ENCODE peak calls at places on chromosomes 16 and 17, in seven cellular contexts. I is AG09319; U is breast epithelium; K is A549; T is stimulated activated CD4-positive, alpha-beta T cell treated with anti-CD3 and anti-CD28 coated beads, Interleukin-2, amount 100 ng/mL, for 4 hours; M is aorta; G is activated gamma-delta T cell treated with anti-CD3 and anti-CD28 coated beads, Interleukin-2, amount 50 U/mL, for 16 hours. X is an unnamed sample.

GRCh38 chr17:73998246-73999220 is 204.9 kb upstream of the RPL38 start:
- DNase-seq in M (no peak), G (peak), T (peak), K (peak), U (peak), I (no peak), X (no peak)

GRCh38 chr17:82450357-82451106 is at the start of gene CYBC1:
- DNase-seq in M (peak), I (peak), T (peak), G (peak), K (peak), U (peak), X (peak)

GRCh38 chr16:30760160-30760559 is 1.7 kb downstream of the CFAP119 start:
- DNase-seq in M (peak), G (no peak), I (no peak), K (no peak), T (no peak), U (no peak), X (no peak)

GRCh38 chr17:42459256-42459982 is 741 bp downstream of the ATP6V0A1 start:
- DNase-seq in K (peak), T (no peak), G (no peak), M (peak), I (no peak), U (peak), X (no peak)

GRCh38 chr16:89827383-89828198 is 684 bp upstream of the SPIRE2 start:
- DNase-seq in U (peak), M (peak), T (no peak), G (no peak), K (peak), I (no peak), X (no peak)

GRCh38 chr17:80287806-80288579 is 27.3 kb downstream of the RNF213 start:
- DNase-seq in T (no peak), G (no peak), U (no peak), K (no peak), I (no peak), M (no peak), X (no peak)

GRCh38 chr17:80270836-80271235 is 10.2 kb downstream of the RNF213 start:
- DNase-seq in G (no peak), K (peak), M (no peak), U (no peak), T (no peak), I (no peak), X (no peak)

GRCh38 chr16:74902161-74902560 is 82.8 kb downstream of the WDR59 start:
- DNase-seq in K (no peak), M (no peak), G (no peak), T (no peak), I (no peak), U (no peak), X (no peak)

GRCh38 chr16:70428178-70428998 is 10.5 kb downstream of the ST3GAL2 start:
- DNase-seq in M (peak), T (no peak), G (no peak), K (peak), U (peak), I (peak), X (no peak)

GRCh38 chr17:65759532-65759931 is 198.1 kb upstream of the AXIN2 start:
- DNase-seq in U (no peak), M (no peak), I (no peak), K (no peak), G (no peak), T (no peak), X (no peak)

GRCh38 chr17:44922746-44923470 is 7.6 kb upstream of the GFAP start:
- DNase-seq in G (no peak), I (no peak), T (no peak), K (no peak), M (peak), U (no peak), X (no peak)

GRCh38 chr17:43905985-43906852 is 1.1 kb downstream of the MPP2 start:
- DNase-seq in I (no peak), U (peak), K (peak), M (peak), G (peak), T (no peak), X (peak)

GRCh38 chr16:81432899-81433560 is 11.6 kb upstream of the CMIP start:
- DNase-seq in I (no peak), T (no peak), M (no peak), U (no peak), G (no peak), K (no peak), X (no peak)

GRCh38 chr16:8600144-8600856 is 10.0 kb upstream of the TMEM114 start:
- DNase-seq in M (no peak), K (no peak), I (no peak), T (no peak), G (no peak), U (no peak), X (no peak)

X was measured in T-helper 22 cell.